ENCODE peak calls at places on chromosomes 5 and 9, in five cellular contexts. One of them, this sample, is unnamed.

GRCh38 chr5:88734191-88734640 is 148.8 kb downstream of the MEF2C start:
- DNase-seq in Peyer's patch: peak
- DNase-seq in pancreas: no peak
- DNase-seq in uterus: no peak
- DNase-seq in kidney: no peak
- DNase-seq in this sample: no peak

GRCh38 chr9:112002131-112002846 is 105.7 kb downstream of the UGCG start:
- DNase-seq in Peyer's patch: no peak
- DNase-seq in pancreas: no peak
- DNase-seq in uterus: no peak
- DNase-seq in kidney: no peak
- DNase-seq in this sample: no peak

GRCh38 chr5:55923177-55923872 is 71.4 kb downstream of the IL6ST start:
- DNase-seq in Peyer's patch: no peak
- DNase-seq in pancreas: no peak
- DNase-seq in uterus: no peak
- DNase-seq in kidney: no peak
- DNase-seq in this sample: no peak

GRCh38 chr9:98132806-98133631 is 14.0 kb upstream of the TRIM14 start:
- DNase-seq in Peyer's patch: peak
- DNase-seq in pancreas: no peak
- DNase-seq in uterus: no peak
- DNase-seq in kidney: peak
- DNase-seq in this sample: peak

GRCh38 chr9:94860678-94861588 is 134.4 kb downstream of the AOPEP start:
- DNase-seq in Peyer's patch: peak
- DNase-seq in pancreas: no peak
- DNase-seq in uterus: no peak
- DNase-seq in kidney: no peak
- DNase-seq in this sample: no peak

GRCh38 chr9:72773570-72773969 is 179.3 kb downstream of the ALDH1A1 start:
- DNase-seq in Peyer's patch: no peak
- DNase-seq in pancreas: no peak
- DNase-seq in uterus: no peak
- DNase-seq in kidney: no peak
- DNase-seq in this sample: no peak

GRCh38 chr9:120767451-120767850 is 25.8 kb downstream of the FBXW2 start:
- DNase-seq in Peyer's patch: no peak
- DNase-seq in pancreas: no peak
- DNase-seq in uterus: no peak
- DNase-seq in kidney: no peak
- DNase-seq in this sample: no peak

GRCh38 chr5:172618574-172619365 is 22.3 kb upstream of the NEURL1B start:
- DNase-seq in Peyer's patch: no peak
- DNase-seq in pancreas: no peak
- DNase-seq in uterus: no peak
- DNase-seq in kidney: no peak
- DNase-seq in this sample: no peak

GRCh38 chr5:16679863-16680262 is 63.1 kb upstream of the RETREG1 start:
- DNase-seq in Peyer's patch: no peak
- DNase-seq in pancreas: no peak
- DNase-seq in uterus: no peak
- DNase-seq in kidney: no peak
- DNase-seq in this sample: no peak

DNA sequence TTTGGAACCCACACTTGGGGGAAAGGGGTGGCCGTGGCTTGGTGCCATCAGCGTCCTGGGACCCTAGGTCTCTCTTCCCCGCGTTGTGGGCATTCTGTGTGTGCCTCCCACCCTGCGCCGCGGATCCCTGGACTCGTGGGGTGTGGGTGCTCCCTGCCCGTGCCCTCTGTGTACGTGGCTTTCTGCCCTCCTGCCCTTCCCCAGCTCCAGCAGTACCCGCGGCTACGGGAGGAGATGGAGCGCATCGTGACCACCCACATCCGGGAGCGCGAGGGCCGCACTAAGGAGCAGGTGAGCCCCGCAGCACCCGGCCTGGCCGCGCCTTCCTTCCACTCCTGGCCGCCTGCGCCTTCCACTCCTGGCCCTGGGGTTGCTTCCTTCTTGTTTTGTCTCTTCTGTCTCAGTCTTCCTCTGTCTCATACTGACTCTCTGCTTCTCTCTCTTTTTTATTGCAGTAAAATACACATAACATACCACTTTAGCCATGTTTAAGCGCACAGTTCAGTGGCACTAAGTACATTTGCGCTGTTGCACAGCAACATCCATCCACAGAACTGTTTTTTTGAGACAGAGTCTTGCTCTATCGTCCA is 30.7 kb downstream of the DNM1 start:
- DNase-seq in Peyer's patch: no peak
- DNase-seq in pancreas: peak
- DNase-seq in uterus: no peak
- DNase-seq in kidney: peak
- DNase-seq in this sample: no peak
- TF ChIP-seq CTCF in Peyer's patch: no peak
- TF ChIP-seq CTCF in pancreas: no peak
- TF ChIP-seq CTCF in uterus: no peak
- TF ChIP-seq CTCF in kidney: no peak
- TF ChIP-seq CTCF in this sample: no peak

GRCh38 chr5:167688731-167689130 is 602.7 kb upstream of the WWC1 start:
- DNase-seq in Peyer's patch: no peak
- DNase-seq in pancreas: no peak
- DNase-seq in uterus: no peak
- DNase-seq in kidney: no peak
- DNase-seq in this sample: no peak

GRCh38 chr5:167684251-167684650 is 607.2 kb upstream of the WWC1 start:
- DNase-seq in Peyer's patch: no peak
- DNase-seq in pancreas: no peak
- DNase-seq in uterus: no peak
- DNase-seq in kidney: no peak
- DNase-seq in this sample: no peak

DNA sequence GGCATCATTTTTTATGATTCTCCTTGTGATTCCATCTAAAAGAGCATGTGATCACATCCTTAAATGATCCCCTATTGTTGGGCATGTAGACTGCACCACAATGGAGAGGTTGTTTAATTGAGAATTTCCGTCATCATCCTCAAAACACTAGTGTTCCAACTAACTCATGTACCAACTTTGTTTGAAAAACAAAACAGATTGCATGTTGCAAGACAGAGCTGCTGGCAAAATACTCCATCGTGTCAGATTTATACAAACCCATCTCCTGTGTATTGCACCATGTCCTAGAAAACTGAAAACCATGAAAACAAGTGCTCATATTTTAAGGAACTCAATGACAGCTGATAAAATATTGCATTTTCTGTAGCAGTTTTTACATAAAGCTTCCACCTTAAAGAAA is 603.1 kb upstream of the WWC1 start:
- DNase-seq in Peyer's patch: no peak
- DNase-seq in pancreas: no peak
- DNase-seq in uterus: no peak
- DNase-seq in kidney: no peak
- DNase-seq in this sample: no peak
- TF ChIP-seq CTCF in Peyer's patch: no peak
- TF ChIP-seq CTCF in pancreas: no peak
- TF ChIP-seq CTCF in uterus: no peak
- TF ChIP-seq CTCF in kidney: no peak
- TF ChIP-seq CTCF in this sample: no peak

GRCh38 chr5:149404746-149405549 is 25.9 kb upstream of the IL17B start:
- DNase-seq in Peyer's patch: no peak
- DNase-seq in pancreas: no peak
- DNase-seq in uterus: peak
- DNase-seq in kidney: no peak
- DNase-seq in this sample: no peak
- TF ChIP-seq CTCF in Peyer's patch: no peak
- TF ChIP-seq CTCF in pancreas: no peak
- TF ChIP-seq CTCF in uterus: no peak
- TF ChIP-seq CTCF in kidney: no peak
- TF ChIP-seq CTCF in this sample: no peak

GRCh38 chr5:53871772-53872171 is 311.3 kb downstream of the NDUFS4 start:
- DNase-seq in Peyer's patch: no peak
- DNase-seq in pancreas: no peak
- DNase-seq in uterus: no peak
- DNase-seq in kidney: no peak
- DNase-seq in this sample: no peak

GRCh38 chr5:53874409-53874808 is 314.0 kb downstream of the NDUFS4 start:
- DNase-seq in Peyer's patch: no peak
- DNase-seq in pancreas: no peak
- DNase-seq in uterus: no peak
- DNase-seq in kidney: no peak
- DNase-seq in this sample: no peak

DNA sequence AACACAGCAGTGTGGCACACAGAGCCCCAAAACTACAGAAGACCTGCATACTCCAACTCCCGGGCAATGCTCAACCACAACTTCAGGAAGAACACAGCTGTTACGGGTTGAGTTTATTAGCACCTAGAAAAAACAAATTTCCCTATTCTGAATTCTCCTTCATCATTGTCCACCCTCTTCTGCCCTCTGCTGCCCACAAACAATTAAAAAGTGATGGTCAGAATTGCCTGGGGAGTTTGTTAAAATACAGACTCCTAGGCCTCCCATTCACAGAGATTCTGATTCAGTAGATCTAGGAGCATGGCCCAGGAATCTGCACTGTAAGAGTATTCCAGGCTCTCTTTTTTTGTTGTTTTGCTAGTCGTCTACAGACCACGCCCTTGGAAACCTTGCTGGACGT is 310.6 kb downstream of the NDUFS4 start:
- DNase-seq in Peyer's patch: no peak
- DNase-seq in pancreas: no peak
- DNase-seq in uterus: no peak
- DNase-seq in kidney: no peak
- DNase-seq in this sample: no peak
- TF ChIP-seq CTCF in Peyer's patch: no peak
- TF ChIP-seq CTCF in pancreas: no peak
- TF ChIP-seq CTCF in uterus: no peak
- TF ChIP-seq CTCF in kidney: no peak
- TF ChIP-seq CTCF in this sample: peak

GRCh38 chr5:33261305-33261704 is 179.5 kb upstream of the TARS1 start:
- DNase-seq in Peyer's patch: no peak
- DNase-seq in pancreas: no peak
- DNase-seq in uterus: no peak
- DNase-seq in kidney: no peak
- DNase-seq in this sample: no peak

GRCh38 chr5:33258553-33258952 is 182.2 kb upstream of the TARS1 start:
- DNase-seq in Peyer's patch: no peak
- DNase-seq in pancreas: no peak
- DNase-seq in uterus: no peak
- DNase-seq in kidney: no peak
- DNase-seq in this sample: no peak

GRCh38 chr5:33254581-33254980 is 186.2 kb upstream of the TARS1 start:
- DNase-seq in Peyer's patch: no peak
- DNase-seq in pancreas: no peak
- DNase-seq in uterus: no peak
- DNase-seq in kidney: no peak
- DNase-seq in this sample: no peak

GRCh38 chr5:33260098-33260497 is 180.7 kb upstream of the TARS1 start:
- DNase-seq in Peyer's patch: no peak
- DNase-seq in pancreas: no peak
- DNase-seq in uterus: no peak
- DNase-seq in kidney: no peak
- DNase-seq in this sample: no peak

DNA sequence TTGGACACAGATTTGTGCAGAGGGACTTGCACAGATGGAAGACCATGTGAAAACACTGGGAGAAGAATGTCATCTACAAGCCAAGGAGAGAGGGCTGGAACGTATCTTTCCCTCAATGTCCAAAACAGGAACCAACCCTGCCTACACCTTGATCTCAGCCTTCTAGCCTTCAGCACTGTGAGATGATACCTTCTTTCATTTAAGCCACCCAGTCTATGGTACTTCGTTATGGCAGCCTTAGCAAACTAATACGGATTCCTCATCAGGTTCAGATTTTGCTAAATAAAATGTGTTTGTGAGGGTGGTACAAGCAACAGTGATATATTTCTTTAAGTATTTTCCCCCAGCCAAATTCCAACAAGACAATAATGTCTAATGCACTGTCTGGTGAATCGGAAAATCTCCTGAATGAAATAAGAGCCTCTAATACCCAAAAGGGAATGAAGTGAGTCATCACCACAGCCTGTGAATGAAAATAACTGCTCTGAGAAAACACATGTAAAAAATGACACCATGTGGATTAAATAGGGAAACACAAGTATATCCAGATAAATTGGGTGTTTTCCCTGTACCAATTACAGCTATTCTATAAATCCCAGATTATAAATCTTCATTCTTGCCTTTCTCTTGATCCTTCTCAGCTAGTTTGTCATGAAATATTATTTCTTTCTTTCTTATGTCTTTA is 182.8 kb upstream of the TARS1 start:
- DNase-seq in Peyer's patch: no peak
- DNase-seq in pancreas: no peak
- DNase-seq in uterus: no peak
- DNase-seq in kidney: no peak
- DNase-seq in this sample: no peak
- TF ChIP-seq CTCF in Peyer's patch: no peak
- TF ChIP-seq CTCF in pancreas: no peak
- TF ChIP-seq CTCF in uterus: no peak
- TF ChIP-seq CTCF in kidney: no peak
- TF ChIP-seq CTCF in this sample: peak

DNA sequence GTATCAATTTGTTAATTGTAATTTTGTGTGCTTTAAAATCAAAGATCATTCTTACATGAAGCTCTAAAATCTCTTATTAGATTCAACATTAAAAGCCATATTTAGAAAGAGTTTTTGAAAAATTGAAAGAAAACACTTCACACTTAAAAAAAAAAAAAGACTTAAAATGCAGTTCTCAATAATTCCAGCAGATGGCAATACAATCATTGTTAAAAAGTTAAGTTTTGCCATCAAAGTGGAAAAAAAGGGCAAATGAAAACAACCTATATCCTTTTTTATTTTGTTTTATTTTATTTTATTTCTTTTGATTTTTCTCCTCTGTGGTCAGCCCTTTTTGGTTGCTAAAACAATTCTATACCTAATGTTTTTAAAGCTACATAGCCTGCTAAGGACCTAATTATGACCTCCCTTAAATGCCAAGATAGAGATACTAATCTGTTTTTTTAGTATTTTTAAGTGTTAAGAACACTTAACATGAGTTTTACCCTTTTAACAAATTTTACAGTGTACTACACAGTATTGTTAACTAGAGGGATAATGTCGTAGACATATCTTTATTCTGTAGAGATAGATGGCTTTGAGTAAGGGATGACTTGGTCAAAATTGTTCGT is 154.2 kb upstream of the DAB2 start:
- DNase-seq in Peyer's patch: no peak
- DNase-seq in pancreas: no peak
- DNase-seq in uterus: no peak
- DNase-seq in kidney: no peak
- DNase-seq in this sample: no peak
- TF ChIP-seq CTCF in Peyer's patch: peak
- TF ChIP-seq CTCF in pancreas: no peak
- TF ChIP-seq CTCF in uterus: peak
- TF ChIP-seq CTCF in kidney: peak
- TF ChIP-seq CTCF in this sample: peak

GRCh38 chr9:107118873-107119272 is 164.2 kb upstream of the RAD23B start:
- DNase-seq in Peyer's patch: no peak
- DNase-seq in pancreas: no peak
- DNase-seq in uterus: no peak
- DNase-seq in kidney: no peak
- DNase-seq in this sample: no peak
- TF ChIP-seq CTCF in Peyer's patch: no peak
- TF ChIP-seq CTCF in pancreas: no peak
- TF ChIP-seq CTCF in uterus: no peak
- TF ChIP-seq CTCF in kidney: no peak
- TF ChIP-seq CTCF in this sample: no peak

GRCh38 chr5:124289641-124290201 is 456.7 kb downstream of the ZNF608 start:
- DNase-seq in Peyer's patch: no peak
- DNase-seq in pancreas: peak
- DNase-seq in uterus: peak
- DNase-seq in kidney: no peak
- DNase-seq in this sample: no peak
- TF ChIP-seq CTCF in Peyer's patch: no peak
- TF ChIP-seq CTCF in pancreas: no peak
- TF ChIP-seq CTCF in uterus: no peak
- TF ChIP-seq CTCF in kidney: no peak
- TF ChIP-seq CTCF in this sample: peak

This sample was measured in chondrocyte.